ENCODE peak calls at places on chromosome 6, in seven cellular contexts. S is A549, N is aorta, C is HFF-Myc, U is HCT116, Y is H1, I is Peyer's patch. P is an unnamed sample.

GRCh38 chr6:56866917-56867522 is 87.9 kb upstream of the BEND6 start:
- DNase-seq in N (no peak), S (peak; percentile 17), C (no peak), I (no peak), U (no peak), Y (no peak), P (no peak)

GRCh38 chr6:13417954-13418353 is 69.4 kb downstream of the GFOD1 start:
- DNase-seq in U (no peak), C (no peak), I (no peak), Y (no peak), N (no peak), S (no peak), P (no peak)

GRCh38 chr6:25922301-25922700 is 8.2 kb downstream of the SLC17A2 start:
- DNase-seq in S (no peak), U (no peak), C (no peak), I (no peak), N (peak; percentile 55), Y (no peak), P (no peak)

GRCh38 chr6:29953001-29953436 is 10.7 kb downstream of the HLA-A start:
- DNase-seq in I (no peak), C (no peak), U (peak; percentile 56), S (peak; percentile 66), Y (no peak), N (no peak), P (peak; percentile 61)

GRCh38 chr6:80637312-80637711 is 530.8 kb downstream of the BCKDHB start:
- DNase-seq in Y (no peak), N (no peak), U (no peak), C (no peak), S (no peak), I (no peak), P (no peak)

GRCh38 chr6:20325641-20326421 is 75.8 kb upstream of the E2F3 start:
- DNase-seq in S (no peak), U (no peak), Y (no peak), N (no peak), C (no peak), I (no peak), P (no peak)

GRCh38 chr6:164154588-164154987 is 740.1 kb downstream of the QKI start:
- DNase-seq in N (no peak), S (no peak), C (no peak), U (no peak), Y (no peak), I (no peak), P (no peak)

GRCh38 chr6:107657755-107658461 is 166.2 kb downstream of the SCML4 start:
- DNase-seq in U (no peak), I (peak; percentile 91), Y (no peak), C (no peak), N (peak; percentile 69), S (no peak), P (no peak)

GRCh38 chr6:160919713-160920112 is 71.9 kb upstream of the MAP3K4 start:
- DNase-seq in S (peak; percentile 11), C (peak; percentile 27), N (no peak), U (no peak), Y (no peak), I (no peak), P (peak; percentile 86)

GRCh38 chr6:27503436-27504030 is 30.6 kb upstream of the ZNF184 start:
- DNase-seq in S (peak; percentile 80), U (peak; percentile 72), C (no peak), N (peak; percentile 67), Y (peak; percentile 96), I (peak; percentile 74), P (peak; percentile 40)

GRCh38 chr6:139161817-139162284 is 27.0 kb downstream of the HECA start:
- DNase-seq in I (peak; percentile 75), S (no peak), N (no peak), C (no peak), U (no peak), Y (no peak), P (no peak)

GRCh38 chr6:80366721-80367120 is 260.2 kb downstream of the BCKDHB start:
- DNase-seq in U (no peak), S (no peak), N (no peak), I (no peak), Y (no peak), C (peak; percentile 19), P (no peak)

GRCh38 chr6:30885481-30885998 is 1.2 kb downstream of the DDR1 start:
- DNase-seq in U (no peak), C (no peak), I (peak; percentile 62), N (no peak), Y (no peak), S (peak; percentile 60), P (no peak)

DNA sequence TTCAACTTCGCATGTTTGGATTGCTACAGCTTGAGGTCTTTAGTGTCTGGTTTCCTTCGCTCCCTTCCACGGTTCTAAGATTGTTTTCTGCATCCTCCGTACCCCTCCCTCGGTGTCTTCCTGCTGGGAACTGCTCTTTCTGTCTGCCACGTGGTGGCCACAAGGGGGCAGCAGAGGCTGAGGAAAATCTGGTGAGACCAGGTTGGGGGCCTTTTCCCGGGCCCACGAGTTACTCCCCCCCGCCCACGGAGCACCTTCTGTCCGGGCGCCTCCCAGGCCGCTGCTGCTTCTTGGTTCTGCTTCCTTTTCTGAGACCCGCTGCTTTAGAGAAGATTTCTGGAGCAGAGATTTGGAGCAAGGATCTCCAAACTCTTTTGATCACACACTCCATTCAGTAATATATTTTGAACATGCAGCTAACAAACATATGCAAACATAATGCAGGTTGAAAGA is 21.1 kb upstream of the NOTCH4 start:
- DNase-seq in U (peak; percentile 56), N (peak; percentile 86), C (peak; percentile 59), S (peak; percentile 44), Y (peak; percentile 93), I (peak; percentile 91), P (peak; percentile 27)
- H3K4me3 ChIP-seq in U (peak overlapping the region; percentile 25), N (no peak overlapping the region), C (no peak overlapping the region), S (no peak overlapping the region), Y (no peak overlapping the region), I (no peak overlapping the region), P (no peak overlapping the region)

GRCh38 chr6:127519469-127519785 is 292 bp upstream of the MTCL3 start:
- DNase-seq in N (no peak), S (no peak), C (no peak), Y (no peak), U (no peak), I (no peak), P (no peak)
- H3K4me3 ChIP-seq in N (no peak overlapping the region), S (peak overlapping the region; percentile 72), C (no peak overlapping the region), Y (peak overlapping the region; percentile 80), U (no peak overlapping the region), I (no peak overlapping the region), P (peak overlapping the region; percentile 42)

GRCh38 chr6:110822248-110822647 is 7.0 kb upstream of the CDK19 start:
- DNase-seq in I (no peak), C (no peak), S (no peak), Y (no peak), U (no peak), N (no peak), P (peak; percentile 21)

GRCh38 chr6:110831405-110831804 is 16.1 kb upstream of the CDK19 start:
- DNase-seq in S (no peak), U (no peak), I (no peak), C (no peak), Y (no peak), N (no peak), P (no peak)

GRCh38 chr6:110828396-110828795 is 13.1 kb upstream of the CDK19 start:
- DNase-seq in I (no peak), C (no peak), Y (no peak), S (no peak), U (no peak), N (no peak), P (no peak)

DNA sequence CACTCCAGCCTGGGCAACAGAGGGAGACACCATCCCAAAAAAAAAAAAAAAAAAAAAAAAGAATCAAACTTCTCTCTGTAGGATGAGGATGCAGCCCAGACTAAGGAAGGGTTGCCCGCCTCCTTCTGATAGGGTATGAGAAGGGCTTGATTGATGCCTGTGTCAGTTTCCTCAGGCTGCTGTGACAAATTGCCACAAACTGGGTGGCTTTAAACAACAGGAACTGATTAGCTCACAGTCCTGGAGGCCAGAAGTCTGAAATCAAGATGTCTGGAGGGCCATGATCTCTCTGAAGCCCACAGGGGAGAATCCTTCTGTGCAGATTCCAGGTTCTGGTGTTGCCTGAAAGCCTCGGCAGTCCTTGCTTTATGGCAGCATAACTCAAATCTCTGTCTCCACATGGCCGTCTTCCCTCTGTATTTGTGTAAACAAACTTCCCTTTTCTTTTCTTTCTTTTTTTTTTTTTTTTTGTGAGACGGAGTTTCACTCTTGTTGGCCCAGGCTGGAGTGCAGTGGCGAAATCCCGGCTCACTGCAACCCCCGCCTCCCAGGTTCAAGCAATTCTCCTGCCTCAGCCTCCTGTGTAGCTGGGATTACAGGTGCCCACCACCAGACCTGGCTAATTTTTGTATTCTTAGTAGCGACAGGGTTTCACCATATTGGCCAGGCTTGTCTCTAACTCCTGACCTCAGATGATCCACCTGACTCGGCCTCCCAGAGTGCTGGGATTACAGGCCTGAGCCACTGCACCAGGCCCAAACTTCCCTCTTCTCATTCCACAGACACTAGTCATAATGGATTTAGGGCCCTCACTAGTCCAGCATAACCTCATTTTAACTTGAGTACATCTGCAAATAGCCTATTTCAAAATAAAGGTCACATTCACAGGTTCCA is 11.2 kb upstream of the CDK19 start:
- DNase-seq in U (no peak), Y (no peak), I (no peak), N (peak; percentile 51), C (no peak), S (no peak), P (no peak)
- H3K4me3 ChIP-seq in U (no peak overlapping the region), Y (no peak overlapping the region), I (no peak overlapping the region), N (no peak overlapping the region), C (no peak overlapping the region), S (no peak overlapping the region), P (no peak overlapping the region)

GRCh38 chr6:37101991-37102298 is 68.0 kb upstream of the PIM1 start:
- DNase-seq in C (no peak), N (no peak), U (no peak), I (no peak), Y (no peak), S (no peak), P (no peak)

GRCh38 chr6:37105782-37106137 is 64.2 kb upstream of the PIM1 start:
- DNase-seq in C (no peak), N (no peak), Y (no peak), I (no peak), U (no peak), S (no peak), P (no peak)

GRCh38 chr6:37102299-37103168 is 67.4 kb upstream of the PIM1 start:
- DNase-seq in I (peak; percentile 91), N (peak; percentile 94), U (peak; percentile 36), Y (peak; percentile 87), C (peak; percentile 62), S (peak; percentile 82), P (no peak)

GRCh38 chr6:37104935-37105781 is 64.8 kb upstream of the PIM1 start:
- DNase-seq in U (no peak), S (no peak), Y (no peak), N (no peak), C (no peak), I (no peak), P (no peak)

DNA sequence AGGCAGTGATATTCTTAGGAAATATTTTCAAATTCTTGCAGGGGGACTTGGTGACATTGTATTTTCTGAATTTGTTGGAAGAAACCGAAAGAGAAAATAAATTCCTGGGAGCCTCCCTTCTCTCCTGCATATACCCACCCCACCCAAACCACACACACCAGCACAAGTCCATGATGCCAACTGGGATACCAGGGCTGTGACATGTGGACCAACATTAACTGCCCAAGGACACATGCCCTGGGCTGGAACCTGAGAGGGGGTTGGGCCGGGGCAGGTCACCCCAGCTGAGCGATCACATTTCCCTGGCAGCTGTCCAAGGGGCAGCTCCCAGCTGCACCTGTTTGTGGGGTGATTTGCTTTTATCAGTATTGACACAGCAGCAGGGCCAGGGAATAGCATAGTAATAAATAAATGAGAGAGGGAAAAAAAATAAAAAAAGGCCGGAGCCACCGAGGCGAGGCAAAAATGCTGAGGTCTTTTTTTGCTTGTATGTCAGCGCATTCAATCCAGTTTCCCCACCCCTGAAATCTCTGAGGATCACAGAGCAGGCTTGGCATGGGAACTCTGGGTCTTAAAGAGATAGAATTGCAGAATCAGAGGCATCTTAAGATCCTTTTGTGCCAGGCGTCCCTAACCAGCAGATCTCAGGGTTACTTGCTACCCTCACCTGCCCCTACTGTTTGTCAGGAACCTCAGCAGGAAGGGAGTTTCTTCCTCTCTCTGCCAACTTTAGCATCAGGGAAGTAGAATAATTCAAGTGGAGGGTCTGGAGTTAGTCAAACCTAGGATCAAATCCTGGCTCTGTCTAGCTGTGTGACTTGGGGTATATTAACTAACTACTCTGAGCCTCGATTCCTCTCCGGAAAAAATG is 66.5 kb upstream of the PIM1 start:
- DNase-seq in U (no peak), I (peak; percentile 95), N (peak; percentile 71), C (no peak), Y (no peak), S (peak; percentile 56), P (no peak)
- H3K4me3 ChIP-seq in U (peak overlapping the region; percentile 39), I (peak overlapping the region; percentile 35), N (no peak overlapping the region), C (peak overlapping the region; percentile 35), Y (no peak overlapping the region), S (peak overlapping the region; percentile 30), P (peak overlapping the region; percentile 31)